ENCODE peak calls at places on chromosomes 2 and 18, in six cellular contexts. X is activated CD4-positive, alpha-beta T cell treated with anti-CD3 and anti-CD28 coated beads, Interleukin-2, amount 50 U/mL, for 4 hours; T is NCI-H1694; D is NCI-H1092; F is AG10803; N is activated naive CD4-positive, alpha-beta T cell. W is an unnamed sample.

GRCh38 chr2:15331787-15332186 is 229.3 kb downstream of the NBAS start:
- DNase-seq in T (no peak), F (no peak), N (no peak), D (no peak), X (no peak), W (no peak)

GRCh38 chr2:81976998-81977397 is 1672.4 kb upstream of the LRRTM1 start:
- DNase-seq in T (no peak), X (no peak), F (no peak), D (no peak), N (no peak), W (no peak)

GRCh38 chr2:136582631-136583205 is 182.6 kb upstream of the THSD7B start:
- DNase-seq in F (no peak), T (no peak), X (no peak), D (no peak), N (no peak), W (peak)

GRCh38 chr2:178331474-178332431 is 119.2 kb downstream of the PRKRA start:
- DNase-seq in N (no peak), F (peak), X (no peak), D (no peak), T (no peak), W (no peak)

GRCh38 chr2:188701836-188702235 is 272.3 kb upstream of the COL3A1 start:
- DNase-seq in N (no peak), X (no peak), T (no peak), D (no peak), F (peak), W (peak)

GRCh38 chr2:44869761-44870160 is 71.7 kb upstream of the SIX3 start:
- DNase-seq in D (no peak), N (no peak), F (no peak), X (no peak), T (no peak), W (no peak)

GRCh38 chr2:117717072-117717471 is 97.4 kb upstream of the DDX18 start:
- DNase-seq in D (no peak), F (no peak), T (no peak), X (no peak), N (no peak), W (no peak)

GRCh38 chr2:173264603-173265366 is 89.9 kb upstream of the CDCA7 start:
- DNase-seq in D (no peak), X (no peak), N (no peak), F (no peak), T (no peak), W (no peak)

GRCh38 chr2:231611273-231612198 is 18.9 kb downstream of the TEX44 start:
- DNase-seq in F (peak), X (peak), N (no peak), D (no peak), T (peak), W (peak)

GRCh38 chr2:128809256-128809636 is 490.6 kb upstream of the HS6ST1 start:
- DNase-seq in D (no peak), N (no peak), X (no peak), F (no peak), T (no peak), W (peak)

GRCh38 chr18:48884306-48885235 is 66.2 kb downstream of the SMAD7 start:
- DNase-seq in T (no peak), F (no peak), X (no peak), D (no peak), N (no peak), W (no peak)

GRCh38 chr2:19731040-19731439 is 170.7 kb downstream of the TTC32 start:
- DNase-seq in F (no peak), D (no peak), T (no peak), N (no peak), X (no peak), W (no peak)

GRCh38 chr2:45930396-45930792 is 278.9 kb downstream of the PRKCE start:
- DNase-seq in N (no peak), D (no peak), T (no peak), X (no peak), F (peak), W (peak)

GRCh38 chr18:43879350-43879749 is 602.1 kb upstream of the SYT4 start:
- DNase-seq in X (no peak), N (no peak), T (no peak), D (no peak), F (no peak), W (no peak)

GRCh38 chr2:84849271-84849952 is 31.5 kb downstream of the TRABD2A start:
- DNase-seq in F (peak), D (no peak), N (no peak), T (peak), X (peak), W (peak)

GRCh38 chr2:23578964-23579671 is 194.1 kb downstream of the KLHL29 start:
- DNase-seq in N (no peak), D (no peak), F (peak), T (no peak), X (no peak), W (no peak)

GRCh38 chr2:220103596-220103995 is 476.2 kb downstream of the SLC4A3 start:
- DNase-seq in F (no peak), X (no peak), N (no peak), D (no peak), T (no peak), W (no peak)

GRCh38 chr18:48829443-48830149 is 121.2 kb downstream of the SMAD7 start:
- DNase-seq in X (no peak), D (peak), T (no peak), N (no peak), F (no peak), W (no peak)

GRCh38 chr2:55155764-55156221 is 76.3 kb downstream of the CLHC1 start:
- DNase-seq in N (no peak), T (no peak), F (peak), X (no peak), D (no peak), W (peak)

GRCh38 chr2:64330281-64330680 is 123.7 kb upstream of the LGALSL start:
- DNase-seq in N (no peak), D (no peak), F (no peak), X (no peak), T (no peak), W (no peak)

GRCh38 chr2:124024491-124025348 is at the start of gene CNTNAP5:
- DNase-seq in X (no peak), N (no peak), F (no peak), T (peak), D (peak), W (peak)

GRCh38 chr2:97726311-97727064 is 13.1 kb downstream of the ZAP70 start:
- DNase-seq in T (no peak), N (no peak), D (no peak), F (peak), X (no peak), W (no peak)

GRCh38 chr2:17912266-17912691 is 33.8 kb downstream of the KCNS3 start:
- DNase-seq in F (no peak), X (no peak), D (no peak), T (no peak), N (no peak), W (no peak)